ENCODE peak calls at places on chromosomes 13 and 19, in seven cellular contexts. C, T, U, Q, Z, V and M are unnamed samples.

GRCh38 chr13:73403362-73404150 is 344.8 kb downstream of the KLF5 start:
- DNase-seq in C (no peak), T (no peak), U (no peak), Q (no peak), Z (no peak), V (no peak), M (no peak)

GRCh38 chr19:34662919-34663318 is 14.0 kb downstream of the SCGB2B2 start:
- DNase-seq in C (no peak), T (peak; percentile 53), U (peak; percentile 37), Q (no peak), Z (peak; percentile 33), V (no peak), M (no peak)

GRCh38 chr19:18437481-18438330 is at the start of gene ISYNA1:
- DNase-seq in C (no peak), T (peak; percentile 85), U (no peak), Q (no peak), Z (peak; percentile 77), V (peak; percentile 77), M (no peak)

GRCh38 chr13:112117258-112117954 is 50.5 kb downstream of the SOX1 start:
- DNase-seq in C (no peak), T (no peak), U (no peak), Q (no peak), Z (no peak), V (no peak), M (no peak)

GRCh38 chr19:17107546-17108452 is 32.2 kb downstream of the MYO9B start:
- DNase-seq in C (peak; percentile 32), T (no peak), U (no peak), Q (no peak), Z (peak; percentile 89), V (peak; percentile 75), M (peak; percentile 97)

GRCh38 chr19:30391554-30392551 is 19.7 kb downstream of the ZNF536 start:
- DNase-seq in C (no peak), T (peak; percentile 41), U (no peak), Q (no peak), Z (no peak), V (no peak), M (no peak)

GRCh38 chr13:104114111-104114510 is 1047.9 kb upstream of the SLC10A2 start:
- DNase-seq in C (no peak), T (no peak), U (no peak), Q (no peak), Z (peak; percentile 76), V (no peak), M (no peak)

GRCh38 chr19:52687658-52688057 is 47.2 kb downstream of the ZNF611 start:
- DNase-seq in C (no peak), T (no peak), U (no peak), Q (no peak), Z (no peak), V (no peak), M (no peak)

GRCh38 chr19:33868821-33869412 is 72.2 kb downstream of the KCTD15 start:
- DNase-seq in C (peak; percentile 26), T (peak; percentile 50), U (no peak), Q (no peak), Z (peak; percentile 51), V (peak; percentile 26), M (peak; percentile 33)

GRCh38 chr13:30142502-30143211 is 164.7 kb downstream of the KATNAL1 start:
- DNase-seq in C (no peak), T (no peak), U (peak; percentile 20), Q (no peak), Z (peak; percentile 99), V (no peak), M (peak; percentile 99)

GRCh38 chr19:50315773-50316448 is 13.3 kb downstream of the KCNC3 start:
- DNase-seq in C (no peak), T (peak; percentile 83), U (no peak), Q (no peak), Z (peak; percentile 50), V (no peak), M (no peak)

GRCh38 chr13:29162638-29163037 is 342.5 kb downstream of the MTUS2 start:
- DNase-seq in C (no peak), T (no peak), U (no peak), Q (no peak), Z (peak; percentile 32), V (no peak), M (no peak)

GRCh38 chr13:69524459-69525155 is 583.0 kb upstream of the ATXN8OS start:
- DNase-seq in C (no peak), T (no peak), U (peak; percentile 1), Q (no peak), Z (peak; percentile 14), V (no peak), M (no peak)

GRCh38 chr19:3480383-3481091 is at the start of gene SMIM24:
- DNase-seq in C (no peak), T (no peak), U (peak; percentile 99), Q (no peak), Z (no peak), V (no peak), M (no peak)
- H3K4me3 ChIP-seq in C (no peak within 1 kb of the TSS), T (no peak within 1 kb of the TSS), U (peak within 1 kb of the TSS; percentile 82), Q (no peak within 1 kb of the TSS), Z (no peak within 1 kb of the TSS), V (no peak within 1 kb of the TSS), M (no peak within 1 kb of the TSS)

DNA sequence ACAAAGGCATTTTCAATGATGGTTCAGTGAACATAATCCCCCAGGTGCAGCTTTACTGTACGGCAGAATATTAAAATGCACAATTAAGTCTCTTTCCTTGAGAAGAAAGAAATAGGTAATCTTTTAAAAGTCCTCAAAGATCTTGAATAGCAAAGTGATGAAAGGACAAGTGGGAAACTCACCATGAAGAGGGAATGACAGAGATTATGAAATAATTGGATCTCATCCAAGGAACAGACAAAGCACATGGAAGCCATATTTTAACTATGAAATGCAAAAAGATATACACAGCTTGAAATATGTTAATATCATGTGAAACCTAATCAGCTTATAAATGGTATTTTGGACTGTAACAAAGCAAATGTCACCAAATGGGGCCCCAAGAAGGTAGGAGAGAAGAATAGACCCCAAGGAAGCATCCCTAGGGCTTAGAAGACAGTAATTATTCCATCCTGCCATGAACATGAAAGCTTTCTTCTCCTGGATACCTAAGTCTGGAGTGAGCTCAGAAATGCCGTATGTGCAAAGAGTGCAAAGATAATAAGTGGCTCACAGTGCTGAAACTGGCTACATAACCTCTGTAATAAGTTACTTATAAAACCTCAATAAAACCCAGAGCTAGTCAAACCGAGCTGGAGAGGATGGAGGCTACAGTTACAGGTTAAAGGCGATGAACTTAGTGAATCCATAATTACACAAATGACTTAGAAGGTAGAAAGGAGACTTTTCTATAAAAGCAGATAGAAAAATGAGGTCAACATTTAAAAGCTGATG is 34.6 kb downstream of the DCLK1 start:
- DNase-seq in C (no peak), T (no peak), U (no peak), Q (no peak), Z (peak; percentile 79), V (no peak), M (peak; percentile 60)
- H3K4me3 ChIP-seq in C (no peak overlapping the region), T (no peak overlapping the region), U (no peak overlapping the region), Q (no peak overlapping the region), Z (no peak overlapping the region), V (no peak overlapping the region), M (no peak overlapping the region)

GRCh38 chr19:1256646-1257474 is 8.5 kb downstream of the MIDN start:
- DNase-seq in C (no peak), T (no peak), U (no peak), Q (no peak), Z (no peak), V (no peak), M (no peak)
- H3K4me3 ChIP-seq in C (no peak overlapping the region), T (no peak overlapping the region), U (no peak overlapping the region), Q (no peak overlapping the region), Z (no peak overlapping the region), V (no peak overlapping the region), M (no peak overlapping the region)

GRCh38 chr13:35485451-35485850 is 9.0 kb upstream of the MAB21L1 start:
- DNase-seq in C (no peak), T (no peak), U (no peak), Q (no peak), Z (no peak), V (no peak), M (no peak)
- H3K4me3 ChIP-seq in C (no peak overlapping the region), T (no peak overlapping the region), U (no peak overlapping the region), Q (no peak overlapping the region), Z (no peak overlapping the region), V (no peak overlapping the region), M (no peak overlapping the region)

GRCh38 chr19:23802290-23802689 is 43.6 kb upstream of the ZNF681 start:
- DNase-seq in C (no peak), T (no peak), U (no peak), Q (no peak), Z (peak; percentile 30), V (no peak), M (no peak)

GRCh38 chr19:23800868-23801267 is 42.2 kb upstream of the ZNF681 start:
- DNase-seq in C (no peak), T (no peak), U (no peak), Q (no peak), Z (no peak), V (no peak), M (no peak)

GRCh38 chr19:23801798-23802197 is 43.1 kb upstream of the ZNF681 start:
- DNase-seq in C (no peak), T (no peak), U (no peak), Q (no peak), Z (no peak), V (no peak), M (no peak)

GRCh38 chr19:23800281-23800680 is 41.6 kb upstream of the ZNF681 start:
- DNase-seq in C (no peak), T (no peak), U (no peak), Q (no peak), Z (no peak), V (no peak), M (no peak)

GRCh38 chr19:23799321-23799720 is 40.6 kb upstream of the ZNF681 start:
- DNase-seq in C (no peak), T (no peak), U (no peak), Q (no peak), Z (no peak), V (no peak), M (no peak)
- H3K4me3 ChIP-seq in C (no peak overlapping the region), T (no peak overlapping the region), U (no peak overlapping the region), Q (no peak overlapping the region), Z (no peak overlapping the region), V (no peak overlapping the region), M (no peak overlapping the region)